ENCODE peak calls at places on chromosomes 16 and 17, in nine cellular contexts. One of them, this sample, is unnamed.
A peak's percentile ranks its signal among the peaks of the same experiment; 100 is the strongest.

GRCh38 chr17:17420561-17421269 is 56.1 kb upstream of the MED9 start:
- DNase-seq in NCI-H510A: no peak
- DNase-seq in stimulated activated CD4-positive, alpha-beta T cell treated with anti-CD3 and anti-CD28 coated beads, Interleukin-12 subunit alpha, Interleukin-12 subunit beta, amount 100 ng/mL, for 24 hours: no peak
- DNase-seq in CD8-positive, alpha-beta memory T cell: no peak
- DNase-seq in GM04504: peak; percentile 83
- DNase-seq in ureter: no peak
- DNase-seq in CD8-positive, alpha-beta T cell: no peak
- DNase-seq in mucosa of gallbladder: no peak
- DNase-seq in fibroblast of gingiva: peak; percentile 98
- DNase-seq in this sample: no peak

GRCh38 chr16:20906225-20906870 is 5.8 kb downstream of the LYRM1 start:
- DNase-seq in NCI-H510A: no peak
- DNase-seq in stimulated activated CD4-positive, alpha-beta T cell treated with anti-CD3 and anti-CD28 coated beads, Interleukin-12 subunit alpha, Interleukin-12 subunit beta, amount 100 ng/mL, for 24 hours: no peak
- DNase-seq in CD8-positive, alpha-beta memory T cell: no peak
- DNase-seq in GM04504: peak; percentile 76
- DNase-seq in ureter: no peak
- DNase-seq in CD8-positive, alpha-beta T cell: no peak
- DNase-seq in mucosa of gallbladder: peak; percentile 16
- DNase-seq in fibroblast of gingiva: peak; percentile 94
- DNase-seq in this sample: no peak

GRCh38 chr17:78597923-78598545 is 20.8 kb upstream of the DNAH17 start:
- DNase-seq in NCI-H510A: no peak
- DNase-seq in stimulated activated CD4-positive, alpha-beta T cell treated with anti-CD3 and anti-CD28 coated beads, Interleukin-12 subunit alpha, Interleukin-12 subunit beta, amount 100 ng/mL, for 24 hours: no peak
- DNase-seq in CD8-positive, alpha-beta memory T cell: no peak
- DNase-seq in GM04504: peak; percentile 47
- DNase-seq in ureter: no peak
- DNase-seq in CD8-positive, alpha-beta T cell: no peak
- DNase-seq in mucosa of gallbladder: no peak
- DNase-seq in fibroblast of gingiva: no peak
- DNase-seq in this sample: no peak

GRCh38 chr16:51556694-51557327 is 405.7 kb upstream of the SALL1 start:
- DNase-seq in NCI-H510A: no peak
- DNase-seq in stimulated activated CD4-positive, alpha-beta T cell treated with anti-CD3 and anti-CD28 coated beads, Interleukin-12 subunit alpha, Interleukin-12 subunit beta, amount 100 ng/mL, for 24 hours: no peak
- DNase-seq in CD8-positive, alpha-beta memory T cell: no peak
- DNase-seq in GM04504: peak; percentile 92
- DNase-seq in ureter: no peak
- DNase-seq in CD8-positive, alpha-beta T cell: no peak
- DNase-seq in mucosa of gallbladder: no peak
- DNase-seq in fibroblast of gingiva: peak; percentile 88
- DNase-seq in this sample: peak; percentile 71

GRCh38 chr17:58279736-58280479 is 827 bp downstream of the MPO start:
- DNase-seq in NCI-H510A: no peak
- DNase-seq in stimulated activated CD4-positive, alpha-beta T cell treated with anti-CD3 and anti-CD28 coated beads, Interleukin-12 subunit alpha, Interleukin-12 subunit beta, amount 100 ng/mL, for 24 hours: no peak
- DNase-seq in CD8-positive, alpha-beta memory T cell: no peak
- DNase-seq in GM04504: no peak
- DNase-seq in ureter: peak; percentile 32
- DNase-seq in CD8-positive, alpha-beta T cell: no peak
- DNase-seq in mucosa of gallbladder: no peak
- DNase-seq in fibroblast of gingiva: no peak
- DNase-seq in this sample: no peak

GRCh38 chr16:79871906-79872305 is 271.4 kb upstream of the MAF start:
- DNase-seq in NCI-H510A: no peak
- DNase-seq in stimulated activated CD4-positive, alpha-beta T cell treated with anti-CD3 and anti-CD28 coated beads, Interleukin-12 subunit alpha, Interleukin-12 subunit beta, amount 100 ng/mL, for 24 hours: no peak
- DNase-seq in CD8-positive, alpha-beta memory T cell: no peak
- DNase-seq in GM04504: no peak
- DNase-seq in ureter: no peak
- DNase-seq in CD8-positive, alpha-beta T cell: no peak
- DNase-seq in mucosa of gallbladder: no peak
- DNase-seq in fibroblast of gingiva: no peak
- DNase-seq in this sample: peak; percentile 53

GRCh38 chr16:76193851-76194620 is 83.2 kb upstream of the CNTNAP4 start:
- DNase-seq in NCI-H510A: no peak
- DNase-seq in stimulated activated CD4-positive, alpha-beta T cell treated with anti-CD3 and anti-CD28 coated beads, Interleukin-12 subunit alpha, Interleukin-12 subunit beta, amount 100 ng/mL, for 24 hours: no peak
- DNase-seq in CD8-positive, alpha-beta memory T cell: no peak
- DNase-seq in GM04504: no peak
- DNase-seq in ureter: no peak
- DNase-seq in CD8-positive, alpha-beta T cell: no peak
- DNase-seq in mucosa of gallbladder: no peak
- DNase-seq in fibroblast of gingiva: no peak
- DNase-seq in this sample: no peak

GRCh38 chr16:57540387-57540786 is 2.1 kb upstream of the ADGRG5 start:
- DNase-seq in NCI-H510A: no peak
- DNase-seq in stimulated activated CD4-positive, alpha-beta T cell treated with anti-CD3 and anti-CD28 coated beads, Interleukin-12 subunit alpha, Interleukin-12 subunit beta, amount 100 ng/mL, for 24 hours: no peak
- DNase-seq in CD8-positive, alpha-beta memory T cell: no peak
- DNase-seq in GM04504: no peak
- DNase-seq in ureter: no peak
- DNase-seq in CD8-positive, alpha-beta T cell: no peak
- DNase-seq in mucosa of gallbladder: no peak
- DNase-seq in fibroblast of gingiva: no peak
- DNase-seq in this sample: no peak

GRCh38 chr17:63816669-63817068 is 10.6 kb upstream of the PSMC5 start:
- DNase-seq in NCI-H510A: no peak
- DNase-seq in stimulated activated CD4-positive, alpha-beta T cell treated with anti-CD3 and anti-CD28 coated beads, Interleukin-12 subunit alpha, Interleukin-12 subunit beta, amount 100 ng/mL, for 24 hours: no peak
- DNase-seq in CD8-positive, alpha-beta memory T cell: no peak
- DNase-seq in GM04504: no peak
- DNase-seq in ureter: no peak
- DNase-seq in CD8-positive, alpha-beta T cell: no peak
- DNase-seq in mucosa of gallbladder: no peak
- DNase-seq in fibroblast of gingiva: peak; percentile 36
- DNase-seq in this sample: no peak

GRCh38 chr17:50836826-50837225 is 1.4 kb downstream of the WFIKKN2 start:
- DNase-seq in NCI-H510A: no peak
- DNase-seq in stimulated activated CD4-positive, alpha-beta T cell treated with anti-CD3 and anti-CD28 coated beads, Interleukin-12 subunit alpha, Interleukin-12 subunit beta, amount 100 ng/mL, for 24 hours: no peak
- DNase-seq in CD8-positive, alpha-beta memory T cell: no peak
- DNase-seq in GM04504: no peak
- DNase-seq in ureter: no peak
- DNase-seq in CD8-positive, alpha-beta T cell: no peak
- DNase-seq in mucosa of gallbladder: no peak
- DNase-seq in fibroblast of gingiva: no peak
- DNase-seq in this sample: no peak

GRCh38 chr16:10256855-10257641 is 74.8 kb upstream of the GRIN2A start:
- DNase-seq in NCI-H510A: no peak
- DNase-seq in stimulated activated CD4-positive, alpha-beta T cell treated with anti-CD3 and anti-CD28 coated beads, Interleukin-12 subunit alpha, Interleukin-12 subunit beta, amount 100 ng/mL, for 24 hours: peak; percentile 2
- DNase-seq in CD8-positive, alpha-beta memory T cell: peak; percentile 36
- DNase-seq in GM04504: peak; percentile 2
- DNase-seq in ureter: no peak
- DNase-seq in CD8-positive, alpha-beta T cell: peak; percentile 20
- DNase-seq in mucosa of gallbladder: no peak
- DNase-seq in fibroblast of gingiva: no peak
- DNase-seq in this sample: no peak

GRCh38 chr16:71367243-71367976 is 8.9 kb downstream of the CALB2 start:
- DNase-seq in NCI-H510A: peak; percentile 43
- DNase-seq in stimulated activated CD4-positive, alpha-beta T cell treated with anti-CD3 and anti-CD28 coated beads, Interleukin-12 subunit alpha, Interleukin-12 subunit beta, amount 100 ng/mL, for 24 hours: no peak
- DNase-seq in CD8-positive, alpha-beta memory T cell: no peak
- DNase-seq in GM04504: no peak
- DNase-seq in ureter: no peak
- DNase-seq in CD8-positive, alpha-beta T cell: no peak
- DNase-seq in mucosa of gallbladder: peak; percentile 41
- DNase-seq in fibroblast of gingiva: peak; percentile 14
- DNase-seq in this sample: no peak

GRCh38 chr16:54942353-54942943 is 11.8 kb downstream of the IRX5 start:
- DNase-seq in NCI-H510A: no peak
- DNase-seq in stimulated activated CD4-positive, alpha-beta T cell treated with anti-CD3 and anti-CD28 coated beads, Interleukin-12 subunit alpha, Interleukin-12 subunit beta, amount 100 ng/mL, for 24 hours: no peak
- DNase-seq in CD8-positive, alpha-beta memory T cell: no peak
- DNase-seq in GM04504: no peak
- DNase-seq in ureter: no peak
- DNase-seq in CD8-positive, alpha-beta T cell: no peak
- DNase-seq in mucosa of gallbladder: peak; percentile 5
- DNase-seq in fibroblast of gingiva: no peak
- DNase-seq in this sample: no peak

GRCh38 chr16:66948034-66948821 is 12.8 kb upstream of the CES3 start:
- DNase-seq in NCI-H510A: no peak
- DNase-seq in stimulated activated CD4-positive, alpha-beta T cell treated with anti-CD3 and anti-CD28 coated beads, Interleukin-12 subunit alpha, Interleukin-12 subunit beta, amount 100 ng/mL, for 24 hours: no peak
- DNase-seq in CD8-positive, alpha-beta memory T cell: peak; percentile 19
- DNase-seq in GM04504: no peak
- DNase-seq in ureter: no peak
- DNase-seq in CD8-positive, alpha-beta T cell: no peak
- DNase-seq in mucosa of gallbladder: no peak
- DNase-seq in fibroblast of gingiva: no peak
- DNase-seq in this sample: no peak

GRCh38 chr16:14545346-14545884 is 84.6 kb downstream of the PARN start:
- DNase-seq in NCI-H510A: no peak
- DNase-seq in stimulated activated CD4-positive, alpha-beta T cell treated with anti-CD3 and anti-CD28 coated beads, Interleukin-12 subunit alpha, Interleukin-12 subunit beta, amount 100 ng/mL, for 24 hours: no peak
- DNase-seq in CD8-positive, alpha-beta memory T cell: no peak
- DNase-seq in GM04504: no peak
- DNase-seq in ureter: no peak
- DNase-seq in CD8-positive, alpha-beta T cell: no peak
- DNase-seq in mucosa of gallbladder: peak; percentile 27
- DNase-seq in fibroblast of gingiva: no peak
- DNase-seq in this sample: peak; percentile 39

GRCh38 chr17:38560503-38561318 is 45.0 kb downstream of the SRCIN1 start:
- DNase-seq in NCI-H510A: no peak
- DNase-seq in stimulated activated CD4-positive, alpha-beta T cell treated with anti-CD3 and anti-CD28 coated beads, Interleukin-12 subunit alpha, Interleukin-12 subunit beta, amount 100 ng/mL, for 24 hours: no peak
- DNase-seq in CD8-positive, alpha-beta memory T cell: no peak
- DNase-seq in GM04504: no peak
- DNase-seq in ureter: no peak
- DNase-seq in CD8-positive, alpha-beta T cell: no peak
- DNase-seq in mucosa of gallbladder: no peak
- DNase-seq in fibroblast of gingiva: peak; percentile 8
- DNase-seq in this sample: no peak

GRCh38 chr17:48102700-48103378 is 1.6 kb upstream of the CBX1 start:
- DNase-seq in NCI-H510A: no peak
- DNase-seq in stimulated activated CD4-positive, alpha-beta T cell treated with anti-CD3 and anti-CD28 coated beads, Interleukin-12 subunit alpha, Interleukin-12 subunit beta, amount 100 ng/mL, for 24 hours: no peak
- DNase-seq in CD8-positive, alpha-beta memory T cell: peak; percentile 49
- DNase-seq in GM04504: no peak
- DNase-seq in ureter: no peak
- DNase-seq in CD8-positive, alpha-beta T cell: no peak
- DNase-seq in mucosa of gallbladder: no peak
- DNase-seq in fibroblast of gingiva: no peak
- DNase-seq in this sample: no peak

GRCh38 chr17:2406903-2407790 is 6.3 kb upstream of the MNT start:
- DNase-seq in NCI-H510A: no peak
- DNase-seq in stimulated activated CD4-positive, alpha-beta T cell treated with anti-CD3 and anti-CD28 coated beads, Interleukin-12 subunit alpha, Interleukin-12 subunit beta, amount 100 ng/mL, for 24 hours: no peak
- DNase-seq in CD8-positive, alpha-beta memory T cell: no peak
- DNase-seq in GM04504: peak; percentile 84
- DNase-seq in ureter: peak; percentile 86
- DNase-seq in CD8-positive, alpha-beta T cell: no peak
- DNase-seq in mucosa of gallbladder: peak; percentile 71
- DNase-seq in fibroblast of gingiva: peak; percentile 87
- DNase-seq in this sample: peak; percentile 92

GRCh38 chr16:52873997-52874500 is 178.6 kb downstream of the CHD9NB start:
- DNase-seq in NCI-H510A: no peak
- DNase-seq in stimulated activated CD4-positive, alpha-beta T cell treated with anti-CD3 and anti-CD28 coated beads, Interleukin-12 subunit alpha, Interleukin-12 subunit beta, amount 100 ng/mL, for 24 hours: no peak
- DNase-seq in CD8-positive, alpha-beta memory T cell: no peak
- DNase-seq in GM04504: no peak
- DNase-seq in ureter: no peak
- DNase-seq in CD8-positive, alpha-beta T cell: no peak
- DNase-seq in mucosa of gallbladder: no peak
- DNase-seq in fibroblast of gingiva: no peak
- DNase-seq in this sample: no peak

GRCh38 chr17:61284746-61285145 is 114.9 kb upstream of the TBX2 start:
- DNase-seq in NCI-H510A: no peak
- DNase-seq in stimulated activated CD4-positive, alpha-beta T cell treated with anti-CD3 and anti-CD28 coated beads, Interleukin-12 subunit alpha, Interleukin-12 subunit beta, amount 100 ng/mL, for 24 hours: no peak
- DNase-seq in CD8-positive, alpha-beta memory T cell: no peak
- DNase-seq in GM04504: no peak
- DNase-seq in ureter: no peak
- DNase-seq in CD8-positive, alpha-beta T cell: no peak
- DNase-seq in mucosa of gallbladder: no peak
- DNase-seq in fibroblast of gingiva: no peak
- DNase-seq in this sample: no peak

GRCh38 chr17:79832211-79833109 is 6.8 kb downstream of the CBX4 start:
- DNase-seq in NCI-H510A: no peak
- DNase-seq in stimulated activated CD4-positive, alpha-beta T cell treated with anti-CD3 and anti-CD28 coated beads, Interleukin-12 subunit alpha, Interleukin-12 subunit beta, amount 100 ng/mL, for 24 hours: no peak
- DNase-seq in CD8-positive, alpha-beta memory T cell: peak; percentile 18
- DNase-seq in GM04504: no peak
- DNase-seq in ureter: peak; percentile 64
- DNase-seq in CD8-positive, alpha-beta T cell: no peak
- DNase-seq in mucosa of gallbladder: no peak
- DNase-seq in fibroblast of gingiva: no peak
- DNase-seq in this sample: no peak

GRCh38 chr17:385195-385835 is 32.7 kb upstream of the RPH3AL start:
- DNase-seq in NCI-H510A: no peak
- DNase-seq in stimulated activated CD4-positive, alpha-beta T cell treated with anti-CD3 and anti-CD28 coated beads, Interleukin-12 subunit alpha, Interleukin-12 subunit beta, amount 100 ng/mL, for 24 hours: no peak
- DNase-seq in CD8-positive, alpha-beta memory T cell: peak; percentile 25
- DNase-seq in GM04504: no peak
- DNase-seq in ureter: peak; percentile 63
- DNase-seq in CD8-positive, alpha-beta T cell: no peak
- DNase-seq in mucosa of gallbladder: no peak
- DNase-seq in fibroblast of gingiva: no peak
- DNase-seq in this sample: no peak

GRCh38 chr17:37725601-37726146 is 19.2 kb downstream of the HNF1B start:
- DNase-seq in NCI-H510A: no peak
- DNase-seq in stimulated activated CD4-positive, alpha-beta T cell treated with anti-CD3 and anti-CD28 coated beads, Interleukin-12 subunit alpha, Interleukin-12 subunit beta, amount 100 ng/mL, for 24 hours: no peak
- DNase-seq in CD8-positive, alpha-beta memory T cell: no peak
- DNase-seq in GM04504: no peak
- DNase-seq in ureter: no peak
- DNase-seq in CD8-positive, alpha-beta T cell: no peak
- DNase-seq in mucosa of gallbladder: no peak
- DNase-seq in fibroblast of gingiva: no peak
- DNase-seq in this sample: no peak

GRCh38 chr17:64315032-64315490 is 52.0 kb upstream of the TEX2 start:
- DNase-seq in NCI-H510A: no peak
- DNase-seq in stimulated activated CD4-positive, alpha-beta T cell treated with anti-CD3 and anti-CD28 coated beads, Interleukin-12 subunit alpha, Interleukin-12 subunit beta, amount 100 ng/mL, for 24 hours: no peak
- DNase-seq in CD8-positive, alpha-beta memory T cell: no peak
- DNase-seq in GM04504: no peak
- DNase-seq in ureter: peak; percentile 93
- DNase-seq in CD8-positive, alpha-beta T cell: no peak
- DNase-seq in mucosa of gallbladder: peak; percentile 72
- DNase-seq in fibroblast of gingiva: peak; percentile 89
- DNase-seq in this sample: no peak

GRCh38 chr17:34533811-34534527 is 45.4 kb upstream of the TMEM132E start:
- DNase-seq in NCI-H510A: no peak
- DNase-seq in stimulated activated CD4-positive, alpha-beta T cell treated with anti-CD3 and anti-CD28 coated beads, Interleukin-12 subunit alpha, Interleukin-12 subunit beta, amount 100 ng/mL, for 24 hours: no peak
- DNase-seq in CD8-positive, alpha-beta memory T cell: no peak
- DNase-seq in GM04504: no peak
- DNase-seq in ureter: no peak
- DNase-seq in CD8-positive, alpha-beta T cell: no peak
- DNase-seq in mucosa of gallbladder: no peak
- DNase-seq in fibroblast of gingiva: no peak
- DNase-seq in this sample: no peak

GRCh38 chr16:77376358-77376757 is 58.5 kb downstream of the ADAMTS18 start:
- DNase-seq in NCI-H510A: no peak
- DNase-seq in stimulated activated CD4-positive, alpha-beta T cell treated with anti-CD3 and anti-CD28 coated beads, Interleukin-12 subunit alpha, Interleukin-12 subunit beta, amount 100 ng/mL, for 24 hours: no peak
- DNase-seq in CD8-positive, alpha-beta memory T cell: no peak
- DNase-seq in GM04504: no peak
- DNase-seq in ureter: no peak
- DNase-seq in CD8-positive, alpha-beta T cell: no peak
- DNase-seq in mucosa of gallbladder: no peak
- DNase-seq in fibroblast of gingiva: no peak
- DNase-seq in this sample: no peak

GRCh38 chr17:56786989-56787482 is 46.7 kb downstream of the C17orf67 start:
- DNase-seq in NCI-H510A: no peak
- DNase-seq in stimulated activated CD4-positive, alpha-beta T cell treated with anti-CD3 and anti-CD28 coated beads, Interleukin-12 subunit alpha, Interleukin-12 subunit beta, amount 100 ng/mL, for 24 hours: peak; percentile 26
- DNase-seq in CD8-positive, alpha-beta memory T cell: no peak
- DNase-seq in GM04504: peak; percentile 93
- DNase-seq in ureter: peak; percentile 53
- DNase-seq in CD8-positive, alpha-beta T cell: no peak
- DNase-seq in mucosa of gallbladder: peak; percentile 31
- DNase-seq in fibroblast of gingiva: peak; percentile 92
- DNase-seq in this sample: peak; percentile 95

GRCh38 chr17:21686165-21687015 is 5.9 kb upstream of the KCNJ18 start:
- DNase-seq in NCI-H510A: no peak
- DNase-seq in stimulated activated CD4-positive, alpha-beta T cell treated with anti-CD3 and anti-CD28 coated beads, Interleukin-12 subunit alpha, Interleukin-12 subunit beta, amount 100 ng/mL, for 24 hours: no peak
- DNase-seq in CD8-positive, alpha-beta memory T cell: no peak
- DNase-seq in GM04504: no peak
- DNase-seq in ureter: no peak
- DNase-seq in CD8-positive, alpha-beta T cell: no peak
- DNase-seq in mucosa of gallbladder: no peak
- DNase-seq in fibroblast of gingiva: no peak
- DNase-seq in this sample: no peak

GRCh38 chr17:68431661-68432071 is 25.6 kb downstream of the WIPI1 start:
- DNase-seq in NCI-H510A: no peak
- DNase-seq in stimulated activated CD4-positive, alpha-beta T cell treated with anti-CD3 and anti-CD28 coated beads, Interleukin-12 subunit alpha, Interleukin-12 subunit beta, amount 100 ng/mL, for 24 hours: no peak
- DNase-seq in CD8-positive, alpha-beta memory T cell: peak; percentile 49
- DNase-seq in GM04504: no peak
- DNase-seq in ureter: peak; percentile 38
- DNase-seq in CD8-positive, alpha-beta T cell: peak; percentile 19
- DNase-seq in mucosa of gallbladder: no peak
- DNase-seq in fibroblast of gingiva: peak; percentile 27
- DNase-seq in this sample: no peak

GRCh38 chr16:61926766-61927165 is 109.5 kb downstream of the CDH8 start:
- DNase-seq in NCI-H510A: no peak
- DNase-seq in stimulated activated CD4-positive, alpha-beta T cell treated with anti-CD3 and anti-CD28 coated beads, Interleukin-12 subunit alpha, Interleukin-12 subunit beta, amount 100 ng/mL, for 24 hours: no peak
- DNase-seq in CD8-positive, alpha-beta memory T cell: no peak
- DNase-seq in GM04504: no peak
- DNase-seq in ureter: no peak
- DNase-seq in CD8-positive, alpha-beta T cell: no peak
- DNase-seq in mucosa of gallbladder: no peak
- DNase-seq in fibroblast of gingiva: no peak
- DNase-seq in this sample: no peak

GRCh38 chr17:6554871-6555330 is 1.5 kb downstream of the PITPNM3 start:
- DNase-seq in NCI-H510A: no peak
- DNase-seq in stimulated activated CD4-positive, alpha-beta T cell treated with anti-CD3 and anti-CD28 coated beads, Interleukin-12 subunit alpha, Interleukin-12 subunit beta, amount 100 ng/mL, for 24 hours: no peak
- DNase-seq in CD8-positive, alpha-beta memory T cell: no peak
- DNase-seq in GM04504: no peak
- DNase-seq in ureter: no peak
- DNase-seq in CD8-positive, alpha-beta T cell: no peak
- DNase-seq in mucosa of gallbladder: no peak
- DNase-seq in fibroblast of gingiva: no peak
- DNase-seq in this sample: no peak

This sample was measured in kidney epithelial cell.